ENCODE peak calls at places on chromosome 4, in eight cellular contexts. One of them, this sample, is unnamed.

GRCh38 chr4:177047851-177048174 is 255.1 kb upstream of the VEGFC start:
- DNase-seq in heart right ventricle: no peak
- DNase-seq in tibial artery: no peak
- DNase-seq in aorta: no peak
- DNase-seq in choroid plexus epithelial cell: peak
- DNase-seq in fibroblast of mammary gland: peak
- DNase-seq in CD8-positive, alpha-beta memory T cell: no peak
- DNase-seq in Caco-2: no peak
- DNase-seq in this sample: no peak

GRCh38 chr4:114466299-114466698 is 132.3 kb upstream of the UGT8 start:
- DNase-seq in tibial artery: no peak
- DNase-seq in fibroblast of mammary gland: no peak
- DNase-seq in CD8-positive, alpha-beta memory T cell: no peak
- DNase-seq in aorta: no peak
- DNase-seq in choroid plexus epithelial cell: no peak
- DNase-seq in heart right ventricle: no peak
- DNase-seq in Caco-2: no peak
- DNase-seq in this sample: no peak

GRCh38 chr4:150056569-150056968 is 21.7 kb upstream of the DCLK2 start:
- DNase-seq in heart right ventricle: no peak
- DNase-seq in Caco-2: no peak
- DNase-seq in tibial artery: no peak
- DNase-seq in CD8-positive, alpha-beta memory T cell: no peak
- DNase-seq in choroid plexus epithelial cell: no peak
- DNase-seq in fibroblast of mammary gland: peak
- DNase-seq in aorta: no peak
- DNase-seq in this sample: no peak

GRCh38 chr4:147407261-147408045 is 73.4 kb upstream of the EDNRA start:
- DNase-seq in tibial artery: no peak
- DNase-seq in choroid plexus epithelial cell: peak
- DNase-seq in heart right ventricle: peak
- DNase-seq in fibroblast of mammary gland: peak
- DNase-seq in CD8-positive, alpha-beta memory T cell: no peak
- DNase-seq in Caco-2: no peak
- DNase-seq in aorta: no peak
- DNase-seq in this sample: no peak

GRCh38 chr4:25092139-25092538 is 61.4 kb upstream of the LGI2 start:
- DNase-seq in tibial artery: no peak
- DNase-seq in choroid plexus epithelial cell: no peak
- DNase-seq in heart right ventricle: no peak
- DNase-seq in fibroblast of mammary gland: no peak
- DNase-seq in CD8-positive, alpha-beta memory T cell: no peak
- DNase-seq in Caco-2: no peak
- DNase-seq in aorta: no peak
- DNase-seq in this sample: no peak

GRCh38 chr4:128386761-128387599 is 99.4 kb upstream of the PGRMC2 start:
- DNase-seq in aorta: peak
- DNase-seq in Caco-2: no peak
- DNase-seq in tibial artery: peak
- DNase-seq in choroid plexus epithelial cell: peak
- DNase-seq in CD8-positive, alpha-beta memory T cell: no peak
- DNase-seq in fibroblast of mammary gland: peak
- DNase-seq in heart right ventricle: peak
- DNase-seq in this sample: peak

GRCh38 chr4:6941796-6942195 is 32.2 kb downstream of the TBC1D14 start:
- DNase-seq in CD8-positive, alpha-beta memory T cell: no peak
- DNase-seq in aorta: no peak
- DNase-seq in tibial artery: no peak
- DNase-seq in Caco-2: no peak
- DNase-seq in heart right ventricle: no peak
- DNase-seq in fibroblast of mammary gland: no peak
- DNase-seq in choroid plexus epithelial cell: no peak
- DNase-seq in this sample: no peak

GRCh38 chr4:110869114-110869513 is 246.2 kb upstream of the PITX2 start:
- DNase-seq in tibial artery: no peak
- DNase-seq in fibroblast of mammary gland: peak
- DNase-seq in aorta: no peak
- DNase-seq in heart right ventricle: no peak
- DNase-seq in choroid plexus epithelial cell: no peak
- DNase-seq in CD8-positive, alpha-beta memory T cell: no peak
- DNase-seq in Caco-2: no peak
- DNase-seq in this sample: no peak

DNA sequence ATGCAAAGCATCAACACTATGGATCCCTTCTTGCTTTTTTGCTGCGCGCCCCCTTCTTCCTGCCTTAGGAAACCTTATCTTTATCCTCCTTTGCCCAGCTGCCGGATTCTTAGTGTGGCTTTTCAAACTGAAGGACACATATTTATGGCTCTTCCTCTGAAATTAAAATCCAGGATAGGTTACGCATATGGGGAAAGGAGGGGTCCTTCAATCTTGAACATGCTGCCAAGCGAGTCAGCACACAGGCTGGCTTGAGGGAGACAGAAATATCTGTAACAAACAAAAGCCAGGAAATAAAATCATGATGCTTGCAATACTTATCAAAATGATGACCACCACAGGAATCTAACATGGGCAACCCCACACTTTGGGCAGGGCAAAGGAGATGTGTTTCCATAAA is 196.4 kb upstream of the LDB2 start:
- DNase-seq in tibial artery: no peak
- DNase-seq in fibroblast of mammary gland: no peak
- DNase-seq in heart right ventricle: no peak
- DNase-seq in choroid plexus epithelial cell: no peak
- DNase-seq in aorta: no peak
- DNase-seq in Caco-2: no peak
- DNase-seq in CD8-positive, alpha-beta memory T cell: no peak
- DNase-seq in this sample: no peak
- H3K4me3 ChIP-seq in tibial artery: no peak
- H3K4me3 ChIP-seq in fibroblast of mammary gland: no peak
- H3K4me3 ChIP-seq in heart right ventricle: no peak
- H3K4me3 ChIP-seq in choroid plexus epithelial cell: no peak
- H3K4me3 ChIP-seq in aorta: no peak
- H3K4me3 ChIP-seq in Caco-2: no peak
- H3K4me3 ChIP-seq in CD8-positive, alpha-beta memory T cell: no peak
- H3K4me3 ChIP-seq in this sample: no peak

GRCh38 chr4:140168936-140169335 is 15.0 kb upstream of the MAML3 start:
- DNase-seq in heart right ventricle: no peak
- DNase-seq in aorta: no peak
- DNase-seq in choroid plexus epithelial cell: no peak
- DNase-seq in Caco-2: no peak
- DNase-seq in fibroblast of mammary gland: no peak
- DNase-seq in tibial artery: no peak
- DNase-seq in CD8-positive, alpha-beta memory T cell: no peak
- DNase-seq in this sample: no peak

GRCh38 chr4:140162596-140162995 is 8.6 kb upstream of the MAML3 start:
- DNase-seq in choroid plexus epithelial cell: peak
- DNase-seq in tibial artery: no peak
- DNase-seq in fibroblast of mammary gland: no peak
- DNase-seq in heart right ventricle: no peak
- DNase-seq in Caco-2: no peak
- DNase-seq in aorta: no peak
- DNase-seq in CD8-positive, alpha-beta memory T cell: no peak
- DNase-seq in this sample: no peak

GRCh38 chr4:140158234-140159030 is 4.4 kb upstream of the MAML3 start:
- DNase-seq in tibial artery: no peak
- DNase-seq in Caco-2: no peak
- DNase-seq in CD8-positive, alpha-beta memory T cell: no peak
- DNase-seq in choroid plexus epithelial cell: peak
- DNase-seq in aorta: no peak
- DNase-seq in fibroblast of mammary gland: peak
- DNase-seq in heart right ventricle: no peak
- DNase-seq in this sample: no peak

GRCh38 chr4:140168474-140168873 is 14.5 kb upstream of the MAML3 start:
- DNase-seq in tibial artery: no peak
- DNase-seq in CD8-positive, alpha-beta memory T cell: no peak
- DNase-seq in Caco-2: no peak
- DNase-seq in aorta: no peak
- DNase-seq in heart right ventricle: no peak
- DNase-seq in choroid plexus epithelial cell: peak
- DNase-seq in fibroblast of mammary gland: no peak
- DNase-seq in this sample: no peak

DNA sequence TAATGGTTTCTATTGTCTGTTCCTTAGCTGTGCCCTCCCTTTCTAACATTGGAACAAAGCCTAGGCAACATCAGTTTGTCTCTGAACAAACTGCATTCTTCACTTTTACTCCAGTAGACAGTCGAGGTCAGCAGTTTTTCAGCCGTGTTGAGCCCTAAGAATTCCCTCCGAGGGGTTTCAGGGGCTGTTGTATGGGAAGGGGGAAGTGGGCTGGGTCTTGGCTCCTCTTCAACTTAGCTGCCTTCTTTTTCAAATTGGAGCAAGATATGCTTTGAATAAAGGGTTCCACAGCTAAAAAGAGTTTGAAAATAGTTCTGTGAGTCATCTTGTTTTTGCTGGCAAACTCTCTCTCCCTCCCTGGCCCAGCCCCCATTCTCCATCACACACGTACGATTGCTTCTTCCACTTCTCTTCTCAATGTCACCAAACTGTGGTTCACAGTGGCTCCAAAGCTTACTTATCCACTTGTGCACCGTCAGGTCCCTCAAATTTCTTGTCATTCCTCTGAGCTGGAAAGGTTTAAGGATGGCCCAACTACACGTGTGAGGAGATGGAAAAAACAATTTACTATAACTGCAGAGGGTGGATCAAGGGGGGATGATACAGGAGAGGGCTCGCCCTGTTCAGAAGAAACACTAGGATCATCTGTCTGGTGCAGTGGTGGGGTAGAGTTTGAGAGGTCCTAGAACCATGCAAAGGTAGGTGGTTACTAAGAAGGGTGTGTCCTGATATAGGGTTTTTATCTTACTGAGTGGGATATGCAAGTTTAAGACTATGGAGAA is 9.2 kb upstream of the MAML3 start:
- DNase-seq in fibroblast of mammary gland: peak
- DNase-seq in aorta: peak
- DNase-seq in CD8-positive, alpha-beta memory T cell: no peak
- DNase-seq in heart right ventricle: no peak
- DNase-seq in choroid plexus epithelial cell: peak
- DNase-seq in Caco-2: no peak
- DNase-seq in tibial artery: peak
- DNase-seq in this sample: peak
- H3K4me3 ChIP-seq in fibroblast of mammary gland: peak
- H3K4me3 ChIP-seq in aorta: no peak
- H3K4me3 ChIP-seq in CD8-positive, alpha-beta memory T cell: no peak
- H3K4me3 ChIP-seq in heart right ventricle: no peak
- H3K4me3 ChIP-seq in choroid plexus epithelial cell: peak
- H3K4me3 ChIP-seq in Caco-2: no peak
- H3K4me3 ChIP-seq in tibial artery: no peak
- H3K4me3 ChIP-seq in this sample: no peak

GRCh38 chr4:186593587-186593973 is 38.2 kb upstream of the MTNR1A start:
- DNase-seq in choroid plexus epithelial cell: no peak
- DNase-seq in CD8-positive, alpha-beta memory T cell: no peak
- DNase-seq in heart right ventricle: no peak
- DNase-seq in Caco-2: no peak
- DNase-seq in tibial artery: no peak
- DNase-seq in fibroblast of mammary gland: no peak
- DNase-seq in aorta: no peak
- DNase-seq in this sample: no peak

GRCh38 chr4:186596850-186597390 is 41.6 kb upstream of the MTNR1A start:
- DNase-seq in fibroblast of mammary gland: no peak
- DNase-seq in aorta: no peak
- DNase-seq in Caco-2: no peak
- DNase-seq in CD8-positive, alpha-beta memory T cell: no peak
- DNase-seq in tibial artery: no peak
- DNase-seq in choroid plexus epithelial cell: no peak
- DNase-seq in heart right ventricle: no peak
- DNase-seq in this sample: no peak

GRCh38 chr4:186599483-186599882 is 44.1 kb upstream of the MTNR1A start:
- DNase-seq in CD8-positive, alpha-beta memory T cell: no peak
- DNase-seq in aorta: no peak
- DNase-seq in heart right ventricle: no peak
- DNase-seq in Caco-2: no peak
- DNase-seq in tibial artery: no peak
- DNase-seq in choroid plexus epithelial cell: no peak
- DNase-seq in fibroblast of mammary gland: no peak
- DNase-seq in this sample: no peak

GRCh38 chr4:186598686-186599085 is 43.3 kb upstream of the MTNR1A start:
- DNase-seq in choroid plexus epithelial cell: no peak
- DNase-seq in fibroblast of mammary gland: no peak
- DNase-seq in tibial artery: no peak
- DNase-seq in heart right ventricle: no peak
- DNase-seq in aorta: no peak
- DNase-seq in Caco-2: no peak
- DNase-seq in CD8-positive, alpha-beta memory T cell: no peak
- DNase-seq in this sample: no peak

GRCh38 chr4:186596346-186596745 is 41.0 kb upstream of the MTNR1A start:
- DNase-seq in Caco-2: no peak
- DNase-seq in choroid plexus epithelial cell: no peak
- DNase-seq in tibial artery: no peak
- DNase-seq in fibroblast of mammary gland: no peak
- DNase-seq in aorta: no peak
- DNase-seq in heart right ventricle: no peak
- DNase-seq in CD8-positive, alpha-beta memory T cell: no peak
- DNase-seq in this sample: no peak
- H3K4me3 ChIP-seq in Caco-2: no peak
- H3K4me3 ChIP-seq in choroid plexus epithelial cell: no peak
- H3K4me3 ChIP-seq in tibial artery: no peak
- H3K4me3 ChIP-seq in fibroblast of mammary gland: no peak
- H3K4me3 ChIP-seq in aorta: no peak
- H3K4me3 ChIP-seq in heart right ventricle: no peak
- H3K4me3 ChIP-seq in CD8-positive, alpha-beta memory T cell: no peak
- H3K4me3 ChIP-seq in this sample: no peak

GRCh38 chr4:173506780-173507211 is 23.2 kb downstream of the HAND2 start:
- DNase-seq in heart right ventricle: peak
- DNase-seq in CD8-positive, alpha-beta memory T cell: no peak
- DNase-seq in choroid plexus epithelial cell: no peak
- DNase-seq in tibial artery: no peak
- DNase-seq in Caco-2: no peak
- DNase-seq in fibroblast of mammary gland: no peak
- DNase-seq in aorta: no peak
- DNase-seq in this sample: no peak

GRCh38 chr4:173505924-173506779 is 23.9 kb downstream of the HAND2 start:
- DNase-seq in tibial artery: peak
- DNase-seq in aorta: peak
- DNase-seq in CD8-positive, alpha-beta memory T cell: no peak
- DNase-seq in heart right ventricle: peak
- DNase-seq in choroid plexus epithelial cell: peak
- DNase-seq in Caco-2: no peak
- DNase-seq in fibroblast of mammary gland: peak
- DNase-seq in this sample: peak

GRCh38 chr4:173508386-173509002 is 21.5 kb downstream of the HAND2 start:
- DNase-seq in CD8-positive, alpha-beta memory T cell: no peak
- DNase-seq in fibroblast of mammary gland: no peak
- DNase-seq in tibial artery: no peak
- DNase-seq in choroid plexus epithelial cell: no peak
- DNase-seq in aorta: no peak
- DNase-seq in heart right ventricle: no peak
- DNase-seq in Caco-2: no peak
- DNase-seq in this sample: no peak

GRCh38 chr4:173509031-173510001 is 20.7 kb downstream of the HAND2 start:
- DNase-seq in CD8-positive, alpha-beta memory T cell: no peak
- DNase-seq in heart right ventricle: peak
- DNase-seq in fibroblast of mammary gland: peak
- DNase-seq in choroid plexus epithelial cell: no peak
- DNase-seq in Caco-2: no peak
- DNase-seq in tibial artery: peak
- DNase-seq in aorta: peak
- DNase-seq in this sample: peak

DNA sequence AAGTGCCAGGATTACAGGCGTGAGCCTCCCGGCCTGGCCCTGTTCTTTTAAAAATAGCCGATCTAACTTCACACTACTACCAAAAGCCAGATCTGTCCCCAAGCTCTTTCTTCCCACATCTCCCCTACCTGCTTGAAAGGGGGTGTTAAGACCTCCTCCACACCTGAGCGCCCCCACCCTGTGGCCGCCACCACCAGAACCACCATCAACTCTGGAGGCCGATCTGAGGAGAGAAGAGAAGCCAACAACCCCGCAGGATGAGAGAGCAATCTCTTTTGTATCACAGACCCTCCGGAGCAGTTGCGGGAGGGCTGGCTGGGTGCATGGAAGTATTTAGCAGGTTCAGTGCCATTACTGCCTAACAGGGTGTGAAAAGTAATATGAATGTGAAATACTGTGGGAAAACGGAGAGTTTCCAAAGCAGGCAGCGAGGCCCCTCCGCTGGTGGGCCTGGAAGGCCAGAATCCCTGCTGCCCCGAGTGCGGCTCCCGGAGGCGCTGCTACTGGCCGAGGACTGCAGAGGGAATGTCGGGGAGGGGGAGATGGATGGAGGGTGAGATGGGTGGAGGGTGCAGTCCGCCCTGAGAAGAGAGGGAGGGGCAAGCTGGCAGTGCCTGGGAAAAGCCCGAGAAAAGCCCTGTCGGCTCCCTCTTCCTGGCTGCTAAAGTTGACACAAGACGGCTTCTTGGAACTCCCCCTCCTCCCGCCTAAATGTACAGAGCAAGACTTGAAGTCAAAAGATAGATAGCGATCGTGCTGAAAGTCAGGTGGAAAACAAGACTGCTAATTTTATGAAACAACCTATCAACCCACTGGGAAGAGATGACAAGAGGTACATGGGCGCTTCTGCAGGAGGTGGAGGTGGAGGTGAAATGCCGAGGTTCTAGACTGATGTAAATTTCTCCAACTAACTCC is 22.3 kb downstream of the HAND2 start:
- DNase-seq in choroid plexus epithelial cell: no peak
- DNase-seq in aorta: no peak
- DNase-seq in Caco-2: no peak
- DNase-seq in heart right ventricle: no peak
- DNase-seq in fibroblast of mammary gland: no peak
- DNase-seq in tibial artery: no peak
- DNase-seq in CD8-positive, alpha-beta memory T cell: no peak
- DNase-seq in this sample: no peak
- H3K4me3 ChIP-seq in choroid plexus epithelial cell: no peak
- H3K4me3 ChIP-seq in aorta: no peak
- H3K4me3 ChIP-seq in Caco-2: no peak
- H3K4me3 ChIP-seq in heart right ventricle: peak
- H3K4me3 ChIP-seq in fibroblast of mammary gland: no peak
- H3K4me3 ChIP-seq in tibial artery: no peak
- H3K4me3 ChIP-seq in CD8-positive, alpha-beta memory T cell: no peak
- H3K4me3 ChIP-seq in this sample: no peak